ENCODE peak calls at places on chromosomes 1 and 21, in four cellular contexts. V is upper lobe of left lung; W is SK-N-SH; X is CD8-positive, alpha-beta T cell. T is an unnamed sample.

GRCh38 chr1:105337427-105337826 is 1587.7 kb downstream of the AMY1C start:
- DNase-seq in X (no peak), V (no peak), W (no peak), T (no peak)

GRCh38 chr1:181073638-181074037 is 14.9 kb upstream of the IER5 start:
- DNase-seq in V (no peak), W (no peak), X (no peak), T (no peak)

GRCh38 chr1:69991644-69992043 is 213.7 kb downstream of the LRRC40 start:
- DNase-seq in V (no peak), X (no peak), W (no peak), T (no peak)

GRCh38 chr1:17046043-17046657 is 7.7 kb downstream of the SDHB start:
- DNase-seq in X (no peak), W (peak; percentile 58), V (no peak), T (no peak)

GRCh38 chr1:52677407-52677806 is 20.7 kb downstream of the COA7 start:
- DNase-seq in W (no peak), X (no peak), V (peak; percentile 56), T (no peak)

GRCh38 chr1:59218521-59219236 is 78.2 kb upstream of the FGGY start:
- DNase-seq in V (no peak), X (no peak), W (no peak), T (no peak)

GRCh38 chr21:25457411-25457810 is 149.9 kb downstream of the MRPL39 start:
- DNase-seq in V (no peak), X (no peak), W (no peak), T (no peak)

GRCh38 chr1:206757524-206758266 is 12.9 kb upstream of the IL19 start:
- DNase-seq in V (no peak), W (no peak), X (peak; percentile 50), T (no peak)

GRCh38 chr1:203769505-203770343 is 4.7 kb downstream of the LAX1 start:
- DNase-seq in V (peak; percentile 80), W (peak; percentile 64), X (no peak), T (no peak)

GRCh38 chr1:93552751-93553455 is 105.0 kb downstream of the FNBP1L start:
- DNase-seq in V (no peak), X (no peak), W (peak; percentile 22), T (peak; percentile 13)

GRCh38 chr1:21326861-21327344 is 36.6 kb upstream of the ECE1 start:
- DNase-seq in V (no peak), W (no peak), X (no peak), T (no peak)

GRCh38 chr21:38486221-38486620 is 12.1 kb downstream of the ERG start:
- DNase-seq in V (peak; percentile 55), X (no peak), W (no peak), T (no peak)

GRCh38 chr1:245978915-245979314 is 528.2 kb downstream of the SMYD3 start:
- DNase-seq in V (no peak), X (no peak), W (no peak), T (no peak)

GRCh38 chr1:68143633-68144032 is 88.7 kb downstream of the WLS start:
- DNase-seq in W (no peak), X (no peak), V (no peak), T (no peak)

GRCh38 chr1:28775121-28775942 is 36.6 kb upstream of the OPRD1 start:
- DNase-seq in X (peak; percentile 69), W (no peak), V (peak; percentile 86), T (no peak)

GRCh38 chr1:36083635-36084501 is at the start of gene TEKT2:
- DNase-seq in X (no peak), W (peak; percentile 96), V (no peak), T (peak; percentile 50)

GRCh38 chr1:28668956-28669719 is 554 bp downstream of the GMEB1 start:
- DNase-seq in V (peak; percentile 37), X (peak; percentile 71), W (no peak), T (no peak)

GRCh38 chr1:30966690-30967369 is 58.3 kb upstream of the SDC3 start:
- DNase-seq in X (no peak), W (peak; percentile 80), V (no peak), T (no peak)

GRCh38 chr1:200058341-200058740 is 30.8 kb downstream of the NR5A2 start:
- DNase-seq in X (no peak), W (no peak), V (no peak), T (no peak)

GRCh38 chr1:200048244-200048643 is 20.7 kb downstream of the NR5A2 start:
- DNase-seq in V (no peak), W (no peak), X (no peak), T (peak; percentile 98)

GRCh38 chr1:200053091-200053490 is 25.6 kb downstream of the NR5A2 start:
- DNase-seq in W (no peak), V (no peak), X (no peak), T (no peak)

GRCh38 chr1:200051620-200052019 is 24.1 kb downstream of the NR5A2 start:
- DNase-seq in W (no peak), X (no peak), V (no peak), T (no peak)

GRCh38 chr1:200053639-200054038 is 26.1 kb downstream of the NR5A2 start:
- DNase-seq in X (no peak), V (no peak), W (no peak), T (no peak)
- H3K27ac ChIP-seq in X (no peak overlapping the region), V (no peak overlapping the region), W (no peak overlapping the region), T (no peak overlapping the region)

DNA sequence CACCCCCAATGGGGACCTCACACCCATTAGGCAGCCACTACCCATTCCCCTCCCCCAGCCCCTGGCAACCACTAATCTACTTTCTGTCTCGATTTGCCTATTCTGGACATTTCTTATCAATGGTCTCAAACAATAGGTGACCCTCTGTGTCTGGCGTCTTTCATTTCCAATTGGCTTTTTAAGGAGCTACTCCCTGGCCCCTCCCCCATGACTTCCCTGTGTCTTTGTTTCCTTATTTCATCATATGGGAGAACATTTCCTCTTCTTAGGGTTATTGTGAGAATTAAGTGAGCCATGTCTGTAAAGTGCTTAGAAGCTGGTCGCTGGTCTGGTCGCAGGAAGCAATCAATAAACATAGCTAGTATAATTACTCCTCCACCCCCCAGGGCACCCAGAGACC is 80.9 kb downstream of the SPSB1 start:
- DNase-seq in V (peak; percentile 61), W (no peak), X (no peak), T (no peak)
- H3K27ac ChIP-seq in V (peak overlapping the region; percentile 22), W (no peak overlapping the region), X (no peak overlapping the region), T (no peak overlapping the region)

GRCh38 chr1:9824702-9825089 is 931 bp upstream of the CLSTN1 start:
- DNase-seq in X (no peak), W (no peak), V (no peak), T (no peak)

GRCh38 chr1:9827558-9828185 is 3.9 kb upstream of the CLSTN1 start:
- DNase-seq in V (no peak), W (no peak), X (no peak), T (no peak)

GRCh38 chr1:9825101-9826074 is 1.6 kb upstream of the CLSTN1 start:
- DNase-seq in X (peak; percentile 54), V (peak; percentile 74), W (no peak), T (no peak)

GRCh38 chr1:9826616-9827015 is 2.9 kb upstream of the CLSTN1 start:
- DNase-seq in X (no peak), W (no peak), V (no peak), T (no peak)

GRCh38 chr1:9826087-9826486 is 2.3 kb upstream of the CLSTN1 start:
- DNase-seq in V (no peak), X (no peak), W (no peak), T (no peak)
- H3K27ac ChIP-seq in V (peak overlapping the region; percentile 81), X (no peak overlapping the region), W (no peak overlapping the region), T (no peak overlapping the region)

GRCh38 chr1:212638419-212639151 is 30.0 kb downstream of the ATF3 start:
- DNase-seq in V (no peak), X (no peak), W (peak; percentile 41), T (no peak)
- H3K27ac ChIP-seq in V (peak overlapping the region; percentile 47), X (no peak overlapping the region), W (peak overlapping the region; percentile 47), T (no peak overlapping the region)

DNA sequence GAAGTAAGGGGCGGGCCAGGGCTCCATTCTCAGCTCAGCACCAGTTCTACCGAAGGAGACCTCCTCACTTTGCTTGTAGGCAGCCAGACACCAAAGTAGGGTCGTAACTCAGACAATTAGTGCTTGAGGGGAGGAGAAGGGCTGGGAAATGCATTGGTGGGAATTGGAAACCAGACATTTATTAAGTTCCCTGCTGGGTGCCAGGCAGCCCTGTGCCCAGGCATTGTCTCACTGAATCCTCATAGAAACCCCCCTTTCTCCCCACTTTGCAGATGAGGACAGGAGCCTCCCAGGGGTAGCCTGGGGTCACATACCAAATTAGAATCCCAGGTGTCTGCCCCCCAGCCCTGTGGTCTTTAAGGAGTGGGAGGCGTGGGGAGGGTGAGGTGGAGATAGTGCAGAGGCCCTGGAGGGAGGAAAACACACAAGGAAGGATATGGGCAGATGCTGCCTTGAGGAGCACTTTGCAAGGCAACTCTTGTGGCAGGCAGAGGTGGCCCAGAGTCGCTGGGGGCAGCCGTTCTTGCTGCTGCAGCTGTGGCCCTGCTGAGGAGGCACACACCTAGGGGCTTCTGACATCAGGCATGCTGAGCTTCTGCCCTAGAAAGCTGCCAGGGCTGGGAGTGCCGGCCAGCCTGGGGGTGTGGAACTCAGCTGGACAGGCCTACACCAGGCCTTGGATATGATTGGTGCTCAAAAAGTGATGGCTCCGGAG is 29.4 kb downstream of the CDK18 start:
- DNase-seq in V (no peak), W (no peak), X (no peak), T (no peak)
- H3K27ac ChIP-seq in V (no peak overlapping the region), W (no peak overlapping the region), X (no peak overlapping the region), T (no peak overlapping the region)